ENCODE peak calls at places on chromosomes 5 and 9, in seven cellular contexts. L is neural crest cell; F is left ventricle myocardium inferior; C is CD8-positive, alpha-beta T cell; S is esophagus squamous epithelium; U is astrocyte of the spinal cord; Q is tibial nerve. I is an unnamed sample.
A peak's percentile ranks its signal among the peaks of the same experiment; 100 is the strongest.

GRCh38 chr5:72133212-72133990 is 26.1 kb downstream of the MAP1B start:
- DNase-seq in L (no peak), F (no peak), C (no peak), S (no peak), U (peak; percentile 54), Q (no peak), I (no peak)

GRCh38 chr9:5893134-5893505 is 2.4 kb downstream of the MLANA start:
- DNase-seq in L (no peak), F (no peak), C (no peak), S (no peak), U (no peak), Q (no peak), I (no peak)

GRCh38 chr5:40678021-40678939 is 1.4 kb upstream of the PTGER4 start:
- DNase-seq in L (no peak), F (no peak), C (no peak), S (no peak), U (no peak), Q (no peak), I (no peak)

GRCh38 chr5:174354571-174354970 is 309.1 kb downstream of the NSG2 start:
- DNase-seq in L (no peak), F (no peak), C (no peak), S (no peak), U (no peak), Q (no peak), I (no peak)

GRCh38 chr9:94867281-94867841 is 140.9 kb downstream of the AOPEP start:
- DNase-seq in L (no peak), F (peak; percentile 62), C (no peak), S (no peak), U (peak; percentile 91), Q (peak; percentile 44), I (no peak)

GRCh38 chr9:27337833-27338526 is 41.0 kb upstream of the EQTN start:
- DNase-seq in L (no peak), F (no peak), C (no peak), S (no peak), U (no peak), Q (no peak), I (no peak)

GRCh38 chr9:972512-973294 is 3.8 kb upstream of the DMRT3 start:
- DNase-seq in L (no peak), F (no peak), C (no peak), S (no peak), U (no peak), Q (no peak), I (peak; percentile 32)

GRCh38 chr5:162497455-162497854 is 429.9 kb downstream of the GABRG2 start:
- DNase-seq in L (no peak), F (no peak), C (no peak), S (no peak), U (no peak), Q (no peak), I (no peak)

GRCh38 chr9:117771162-117771561 is 67.0 kb downstream of the TLR4 start:
- DNase-seq in L (no peak), F (no peak), C (no peak), S (no peak), U (no peak), Q (no peak), I (no peak)

GRCh38 chr9:125559894-125560293 is 147.1 kb downstream of the MAPKAP1 start:
- DNase-seq in L (no peak), F (no peak), C (no peak), S (no peak), U (no peak), Q (no peak), I (no peak)

GRCh38 chr5:2508514-2508913 is 243.0 kb downstream of the IRX2 start:
- DNase-seq in L (no peak), F (no peak), C (no peak), S (no peak), U (no peak), Q (no peak), I (no peak)

GRCh38 chr5:435961-436640 is 6.9 kb upstream of the EXOC3 start:
- DNase-seq in L (no peak), F (no peak), C (no peak), S (no peak), U (no peak), Q (no peak), I (no peak)

GRCh38 chr9:123111427-123111826 is 78.0 kb downstream of the GPR21 start:
- DNase-seq in L (no peak), F (no peak), C (no peak), S (no peak), U (no peak), Q (no peak), I (no peak)

GRCh38 chr5:41510176-41510831 is at the start of gene PLCXD3:
- DNase-seq in L (peak; percentile 12), F (peak; percentile 58), C (no peak), S (no peak), U (peak; percentile 4), Q (no peak), I (peak; percentile 18)

GRCh38 chr9:81557452-81557956 is 131.8 kb downstream of the TLE1 start:
- DNase-seq in L (no peak), F (no peak), C (no peak), S (no peak), U (no peak), Q (no peak), I (no peak)

GRCh38 chr9:133200631-133201030 is 8.4 kb downstream of the OBP2B start:
- DNase-seq in L (no peak), F (no peak), C (no peak), S (no peak), U (no peak), Q (no peak), I (no peak)

GRCh38 chr5:33433303-33434255 is 7.2 kb upstream of the TARS1 start:
- DNase-seq in L (no peak), F (no peak), C (no peak), S (no peak), U (peak; percentile 74), Q (no peak), I (no peak)

GRCh38 chr5:463952-464351 is 21.0 kb downstream of the EXOC3 start:
- DNase-seq in L (no peak), F (peak; percentile 12), C (peak; percentile 80), S (no peak), U (no peak), Q (no peak), I (no peak)

GRCh38 chr5:67490543-67491321 is 294.1 kb upstream of the CD180 start:
- DNase-seq in L (no peak), F (no peak), C (no peak), S (no peak), U (no peak), Q (no peak), I (no peak)

GRCh38 chr5:139100825-139101224 is 97.3 kb downstream of the SIL1 start:
- DNase-seq in L (no peak), F (no peak), C (no peak), S (no peak), U (peak; percentile 61), Q (no peak), I (no peak)

GRCh38 chr5:133611357-133612020 is 852 bp downstream of the FSTL4 start:
- DNase-seq in L (peak; percentile 18), F (no peak), C (no peak), S (no peak), U (no peak), Q (no peak), I (no peak)

GRCh38 chr9:77016526-77017504 is 2.6 kb upstream of the FOXB2 start:
- DNase-seq in L (peak; percentile 12), F (no peak), C (no peak), S (no peak), U (no peak), Q (no peak), I (peak; percentile 45)

GRCh38 chr9:93724852-93725251 is 148.5 kb downstream of the PHF2 start:
- DNase-seq in L (no peak), F (no peak), C (no peak), S (no peak), U (no peak), Q (no peak), I (no peak)

GRCh38 chr9:25003686-25004085 is 458.0 kb upstream of the IZUMO3 start:
- DNase-seq in L (no peak), F (no peak), C (no peak), S (no peak), U (no peak), Q (no peak), I (no peak)
- TF ChIP-seq CTCF in L (peak; percentile 48), F (no peak), C (no peak), S (no peak), U (no peak), Q (no peak), I (no peak)

GRCh38 chr9:127162046-127162445 is 39.6 kb upstream of the ANGPTL2 start:
- DNase-seq in L (no peak), F (no peak), C (no peak), S (no peak), U (no peak), Q (no peak), I (no peak)

GRCh38 chr9:127161081-127161621 is 38.7 kb upstream of the ANGPTL2 start:
- DNase-seq in L (no peak), F (no peak), C (peak; percentile 46), S (no peak), U (no peak), Q (no peak), I (no peak)

GRCh38 chr9:127162567-127163365 is 40.3 kb upstream of the ANGPTL2 start:
- DNase-seq in L (no peak), F (no peak), C (no peak), S (no peak), U (no peak), Q (no peak), I (no peak)

GRCh38 chr9:127159949-127160610 is 37.6 kb upstream of the ANGPTL2 start:
- DNase-seq in L (no peak), F (no peak), C (peak; percentile 27), S (no peak), U (no peak), Q (no peak), I (no peak)

DNA sequence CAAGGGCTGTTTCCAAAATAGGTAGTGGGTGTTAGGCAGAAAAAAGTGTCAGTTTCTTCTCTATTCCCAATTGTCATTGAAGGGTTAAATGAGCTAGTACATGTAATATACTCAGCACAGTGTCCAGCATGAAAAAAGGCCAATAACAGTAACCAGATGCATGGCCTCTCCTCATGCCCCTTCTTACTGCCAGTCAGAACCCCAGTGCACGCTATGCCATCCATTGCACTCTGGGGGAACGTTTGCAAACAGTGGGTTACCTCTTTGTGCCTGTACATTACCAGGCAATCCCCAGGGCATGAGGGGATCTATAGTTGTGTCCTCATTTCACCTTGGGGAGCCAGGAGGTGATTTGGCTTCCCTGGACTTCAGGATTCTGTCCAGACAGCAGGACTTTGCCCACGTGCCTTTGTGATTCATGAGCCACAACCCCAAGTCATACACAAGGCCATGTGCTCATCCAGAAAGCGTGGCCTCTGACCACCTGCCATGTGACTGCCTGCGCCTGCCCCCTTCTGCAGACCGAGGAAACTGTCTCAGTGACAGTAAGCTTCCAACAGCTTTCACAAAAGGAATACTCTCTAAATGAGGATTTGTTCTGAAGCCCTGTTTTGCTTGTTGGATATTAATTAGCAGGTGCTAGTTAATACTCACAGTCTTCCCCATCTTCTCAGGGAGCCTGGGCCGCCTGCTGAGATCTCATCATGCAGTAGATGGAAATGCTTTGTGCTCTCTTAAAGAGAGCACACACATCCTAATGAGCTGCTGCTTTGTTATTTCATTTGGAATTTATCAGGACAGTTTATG is 36.8 kb upstream of the ANGPTL2 start:
- DNase-seq in L (peak; percentile 16), F (no peak), C (peak; percentile 31), S (no peak), U (peak; percentile 83), Q (peak; percentile 73), I (no peak)
- TF ChIP-seq CTCF in L (peak; percentile 28), F (peak; percentile 35), C (no peak), S (no peak), U (peak; percentile 30), Q (peak; percentile 23), I (no peak)

GRCh38 chr5:171205375-171205774 is 103.7 kb upstream of the TLX3 start:
- DNase-seq in L (no peak), F (no peak), C (no peak), S (no peak), U (no peak), Q (no peak), I (no peak)
- TF ChIP-seq CTCF in L (no peak), F (no peak), C (no peak), S (no peak), U (no peak), Q (no peak), I (no peak)

GRCh38 chr5:94969174-94969573 is 315.7 kb downstream of the MCTP1 start:
- DNase-seq in L (no peak), F (no peak), C (no peak), S (no peak), U (peak; percentile 69), Q (no peak), I (no peak)
- TF ChIP-seq CTCF in L (peak; percentile 51), F (no peak), C (no peak), S (no peak), U (peak; percentile 40), Q (no peak), I (no peak)

I was measured in GM13976.